ENCODE peak calls at places on chromosomes 5 and 9, in ten cellular contexts. Q is kidney epithelial cell, I is SK-N-SH, N is nephron progenitor cell, G is vagina, K is MCF 10A, J is RWPE1, A is body of pancreas, B is AG04450, S is PC-9. U is an unnamed sample.

GRCh38 chr5:74949976-74950375 is 83.8 kb upstream of the FAM169A start:
- DNase-seq in Q (no peak), I (no peak), N (no peak), G (no peak), K (no peak), J (no peak), A (no peak), B (no peak), S (no peak), U (no peak)

GRCh38 chr5:55903121-55903701 is 52.1 kb downstream of the IL31RA start:
- DNase-seq in Q (no peak), I (no peak), N (no peak), G (no peak), K (peak), J (no peak), A (no peak), B (no peak), S (no peak), U (peak)

GRCh38 chr5:6730407-6730806 is 17.2 kb downstream of the TENT4A start:
- DNase-seq in Q (no peak), I (no peak), N (no peak), G (no peak), K (no peak), J (no peak), A (no peak), B (no peak), S (no peak), U (no peak)

GRCh38 chr9:99724640-99725039 is 97.0 kb upstream of the NR4A3 start:
- DNase-seq in Q (no peak), I (no peak), N (no peak), G (no peak), K (no peak), J (no peak), A (no peak), B (no peak), S (no peak), U (no peak)

GRCh38 chr5:169547508-169547907 is 36.1 kb upstream of the SPDL1 start:
- DNase-seq in Q (no peak), I (no peak), N (no peak), G (no peak), K (no peak), J (no peak), A (no peak), B (no peak), S (no peak), U (no peak)

GRCh38 chr5:77631166-77631582 is 7.3 kb downstream of the OTP start:
- DNase-seq in Q (no peak), I (peak), N (no peak), G (no peak), K (no peak), J (no peak), A (no peak), B (no peak), S (no peak), U (no peak)

GRCh38 chr5:170747357-170747756 is 36.2 kb upstream of the GABRP start:
- DNase-seq in Q (no peak), I (peak), N (no peak), G (no peak), K (no peak), J (no peak), A (no peak), B (no peak), S (peak), U (no peak)

GRCh38 chr9:19926774-19927173 is 137.9 kb upstream of the SLC24A2 start:
- DNase-seq in Q (no peak), I (no peak), N (no peak), G (no peak), K (no peak), J (no peak), A (no peak), B (no peak), S (no peak), U (no peak)

GRCh38 chr5:163338-163620 is 28.0 kb upstream of the LRRC14B start:
- DNase-seq in Q (no peak), I (no peak), N (no peak), G (no peak), K (no peak), J (no peak), A (no peak), B (no peak), S (no peak), U (no peak)

GRCh38 chr9:99414321-99414720 is 192.2 kb downstream of the SEC61B start:
- DNase-seq in Q (no peak), I (no peak), N (no peak), G (peak), K (no peak), J (no peak), A (no peak), B (no peak), S (no peak), U (no peak)

GRCh38 chr9:89036383-89036782 is 45.1 kb downstream of the S1PR3 start:
- DNase-seq in Q (no peak), I (peak), N (no peak), G (peak), K (peak), J (no peak), A (no peak), B (no peak), S (no peak), U (no peak)

GRCh38 chr9:101397746-101398334 is 578 bp downstream of the MRPL50 start:
- DNase-seq in Q (no peak), I (peak), N (no peak), G (no peak), K (no peak), J (no peak), A (no peak), B (no peak), S (no peak), U (no peak)

GRCh38 chr5:177309351-177310191 is 2.1 kb downstream of the MXD3 start:
- DNase-seq in Q (no peak), I (peak), N (peak), G (peak), K (peak), J (no peak), A (peak), B (no peak), S (peak), U (peak)

GRCh38 chr9:5843450-5844249 is 10.7 kb upstream of the ERMP1 start:
- DNase-seq in Q (peak), I (peak), N (peak), G (no peak), K (peak), J (no peak), A (no peak), B (no peak), S (no peak), U (no peak)

GRCh38 chr5:76701298-76701697 is 14.6 kb upstream of the F2R start:
- DNase-seq in Q (peak), I (no peak), N (no peak), G (no peak), K (peak), J (peak), A (no peak), B (peak), S (no peak), U (no peak)

GRCh38 chr9:111743275-111743674 is 51.5 kb downstream of the SHOC1 start:
- DNase-seq in Q (peak), I (no peak), N (no peak), G (no peak), K (peak), J (peak), A (no peak), B (peak), S (peak), U (no peak)

GRCh38 chr5:178483620-178484019 is 106.6 kb downstream of the COL23A1 start:
- DNase-seq in Q (no peak), I (no peak), N (no peak), G (no peak), K (no peak), J (no peak), A (no peak), B (no peak), S (no peak), U (peak)

GRCh38 chr5:133226186-133226585 is 174.4 kb downstream of the HSPA4 start:
- DNase-seq in Q (no peak), I (no peak), N (no peak), G (no peak), K (no peak), J (no peak), A (peak), B (no peak), S (no peak), U (no peak)

GRCh38 chr5:88683506-88684135 is 199.4 kb downstream of the MEF2C start:
- DNase-seq in Q (no peak), I (peak), N (peak), G (no peak), K (no peak), J (no peak), A (no peak), B (no peak), S (no peak), U (no peak)

GRCh38 chr5:79146352-79146751 is 34.7 kb downstream of the BHMT start:
- DNase-seq in Q (peak), I (no peak), N (no peak), G (no peak), K (peak), J (peak), A (no peak), B (no peak), S (no peak), U (no peak)

GRCh38 chr5:169703803-169704202 is 66.7 kb downstream of the DOCK2 start:
- DNase-seq in Q (no peak), I (no peak), N (no peak), G (no peak), K (no peak), J (no peak), A (no peak), B (no peak), S (no peak), U (no peak)

GRCh38 chr5:14668247-14668646 is 3.7 kb downstream of the OTULIN start:
- DNase-seq in Q (no peak), I (no peak), N (no peak), G (no peak), K (no peak), J (no peak), A (no peak), B (no peak), S (no peak), U (peak)

GRCh38 chr9:109107402-109108240 is 12.1 kb downstream of the TMEM245 start:
- DNase-seq in Q (peak), I (no peak), N (no peak), G (no peak), K (peak), J (peak), A (peak), B (no peak), S (peak), U (no peak)

GRCh38 chr5:177094224-177095087 is 7.7 kb downstream of the FGFR4 start:
- DNase-seq in Q (no peak), I (peak), N (no peak), G (no peak), K (peak), J (no peak), A (peak), B (peak), S (no peak), U (no peak)

GRCh38 chr9:121765021-121765950 is 113.9 kb downstream of the DAB2IP start:
- DNase-seq in Q (peak), I (peak), N (no peak), G (no peak), K (peak), J (peak), A (peak), B (peak), S (peak), U (no peak)

GRCh38 chr5:71769265-71769664 is 50.2 kb downstream of the CARTPT start:
- DNase-seq in Q (no peak), I (no peak), N (no peak), G (no peak), K (no peak), J (no peak), A (no peak), B (no peak), S (no peak), U (no peak)

GRCh38 chr9:97567182-97567893 is 65.8 kb downstream of the TSTD2 start:
- DNase-seq in Q (no peak), I (no peak), N (no peak), G (peak), K (no peak), J (no peak), A (no peak), B (no peak), S (no peak), U (no peak)

GRCh38 chr9:6351757-6352156 is 23.6 kb downstream of the TPD52L3 start:
- DNase-seq in Q (no peak), I (no peak), N (peak), G (no peak), K (no peak), J (no peak), A (no peak), B (no peak), S (peak), U (no peak)

GRCh38 chr9:97705354-97705950 is 8.3 kb upstream of the XPA start:
- DNase-seq in Q (no peak), I (no peak), N (no peak), G (no peak), K (peak), J (no peak), A (no peak), B (no peak), S (no peak), U (no peak)

GRCh38 chr9:133771486-133772482 is 33.6 kb upstream of the SARDH start:
- DNase-seq in Q (no peak), I (no peak), N (no peak), G (peak), K (no peak), J (no peak), A (peak), B (no peak), S (no peak), U (no peak)

GRCh38 chr5:157324237-157324636 is 58.3 kb downstream of the CYFIP2 start:
- DNase-seq in Q (no peak), I (no peak), N (peak), G (no peak), K (no peak), J (no peak), A (no peak), B (no peak), S (no peak), U (no peak)

GRCh38 chr5:157322581-157322980 is 56.7 kb downstream of the CYFIP2 start:
- DNase-seq in Q (no peak), I (no peak), N (no peak), G (no peak), K (no peak), J (no peak), A (no peak), B (no peak), S (no peak), U (no peak)

GRCh38 chr5:157326440-157327023 is 60.6 kb downstream of the CYFIP2 start:
- DNase-seq in Q (no peak), I (no peak), N (no peak), G (no peak), K (no peak), J (no peak), A (no peak), B (no peak), S (no peak), U (no peak)

GRCh38 chr5:157327771-157328170 is 61.8 kb downstream of the CYFIP2 start:
- DNase-seq in Q (no peak), I (no peak), N (no peak), G (no peak), K (no peak), J (no peak), A (no peak), B (no peak), S (no peak), U (peak)

GRCh38 chr5:157323107-157323706 is 57.3 kb downstream of the CYFIP2 start:
- DNase-seq in Q (no peak), I (peak), N (no peak), G (no peak), K (no peak), J (no peak), A (no peak), B (no peak), S (no peak), U (no peak)
- TF ChIP-seq CTCF in Q (peak), I (peak), N (no peak), G (no peak), K (no peak), J (no peak), A (no peak), B (peak), S (peak), U (peak)

GRCh38 chr5:159961176-159961689 is 45.0 kb downstream of the ADRA1B start:
- DNase-seq in Q (no peak), I (no peak), N (no peak), G (no peak), K (no peak), J (no peak), A (no peak), B (no peak), S (no peak), U (no peak)

GRCh38 chr5:159963967-159964366 is 45.0 kb upstream of the TTC1 start:
- DNase-seq in Q (no peak), I (no peak), N (no peak), G (no peak), K (no peak), J (no peak), A (no peak), B (no peak), S (no peak), U (no peak)

GRCh38 chr5:159962214-159962613 is 45.9 kb downstream of the ADRA1B start:
- DNase-seq in Q (no peak), I (no peak), N (no peak), G (no peak), K (no peak), J (no peak), A (no peak), B (no peak), S (no peak), U (no peak)

GRCh38 chr5:159961761-159962160 is 45.5 kb downstream of the ADRA1B start:
- DNase-seq in Q (no peak), I (no peak), N (no peak), G (no peak), K (no peak), J (no peak), A (no peak), B (no peak), S (no peak), U (no peak)

DNA sequence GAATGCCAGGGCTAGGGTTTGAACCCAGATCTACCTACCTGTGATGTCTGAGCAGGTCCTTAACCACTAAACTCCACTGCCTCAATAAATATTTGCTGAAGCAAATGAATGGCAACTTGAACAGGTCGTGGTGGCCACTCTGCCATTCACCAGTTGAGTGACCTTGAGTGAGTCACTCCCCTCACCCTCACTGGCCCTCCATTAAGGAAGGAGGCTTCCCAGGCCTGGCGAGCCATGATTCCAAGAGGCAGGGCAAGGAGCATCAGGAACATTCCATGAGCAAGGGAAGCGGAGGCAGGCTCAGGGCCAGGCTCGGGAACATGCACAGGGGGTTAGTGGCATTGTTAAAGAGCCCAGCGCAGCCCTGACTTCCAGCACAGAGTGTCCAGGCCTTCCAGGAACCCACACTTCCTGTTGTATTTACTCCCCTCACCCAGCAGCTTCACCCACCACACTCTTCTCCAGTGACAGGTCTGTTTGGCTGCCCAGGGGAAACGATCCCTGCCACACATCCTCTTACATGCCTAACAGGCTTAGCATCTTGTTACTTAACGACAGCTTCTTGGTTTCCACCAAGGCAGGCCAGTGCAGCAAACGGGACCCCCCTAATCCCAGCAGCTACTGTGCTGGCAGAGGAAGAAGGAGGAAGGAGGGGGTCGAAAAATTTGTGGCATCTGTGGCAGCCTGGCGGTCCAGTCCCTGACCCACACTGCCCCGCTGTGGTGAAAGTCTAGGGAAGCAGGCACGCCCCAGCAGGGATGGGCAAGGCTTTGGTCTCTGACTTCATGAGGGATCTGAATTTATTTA is 43.7 kb upstream of the TTC1 start:
- DNase-seq in Q (no peak), I (peak), N (peak), G (no peak), K (peak), J (peak), A (peak), B (no peak), S (peak), U (no peak)
- TF ChIP-seq CTCF in Q (peak), I (peak), N (peak), G (no peak), K (peak), J (peak), A (peak), B (peak), S (no peak), U (no peak)

GRCh38 chr9:92439921-92440750 is 15.9 kb upstream of the OMD start:
- DNase-seq in Q (peak), I (no peak), N (no peak), G (no peak), K (peak), J (peak), A (no peak), B (no peak), S (no peak), U (no peak)

GRCh38 chr9:92440751-92441046 is 16.4 kb upstream of the OMD start:
- DNase-seq in Q (no peak), I (no peak), N (no peak), G (no peak), K (no peak), J (no peak), A (no peak), B (no peak), S (no peak), U (no peak)

GRCh38 chr9:92444841-92445240 is 20.6 kb upstream of the OMD start:
- DNase-seq in Q (no peak), I (no peak), N (peak), G (no peak), K (no peak), J (no peak), A (no peak), B (no peak), S (no peak), U (no peak)

GRCh38 chr9:92435263-92435662 is 11.0 kb upstream of the OMD start:
- DNase-seq in Q (no peak), I (no peak), N (no peak), G (no peak), K (no peak), J (no peak), A (no peak), B (no peak), S (no peak), U (no peak)

GRCh38 chr9:92438900-92439526 is 14.7 kb upstream of the OMD start:
- DNase-seq in Q (no peak), I (peak), N (no peak), G (no peak), K (peak), J (peak), A (no peak), B (no peak), S (no peak), U (no peak)
- TF ChIP-seq CTCF in Q (no peak), I (peak), N (no peak), G (no peak), K (peak), J (peak), A (no peak), B (peak), S (peak), U (peak)

GRCh38 chr5:120529386-120529785 is 65.3 kb downstream of the PRR16 start:
- DNase-seq in Q (no peak), I (no peak), N (no peak), G (no peak), K (no peak), J (no peak), A (no peak), B (no peak), S (no peak), U (no peak)

GRCh38 chr5:120533581-120533980 is 69.5 kb downstream of the PRR16 start:
- DNase-seq in Q (no peak), I (no peak), N (no peak), G (no peak), K (peak), J (no peak), A (no peak), B (no peak), S (no peak), U (no peak)

GRCh38 chr5:120531215-120531614 is 67.1 kb downstream of the PRR16 start:
- DNase-seq in Q (no peak), I (no peak), N (no peak), G (no peak), K (no peak), J (no peak), A (no peak), B (no peak), S (no peak), U (no peak)

GRCh38 chr5:120535900-120536299 is 71.8 kb downstream of the PRR16 start:
- DNase-seq in Q (no peak), I (no peak), N (no peak), G (no peak), K (no peak), J (no peak), A (no peak), B (no peak), S (no peak), U (no peak)

DNA sequence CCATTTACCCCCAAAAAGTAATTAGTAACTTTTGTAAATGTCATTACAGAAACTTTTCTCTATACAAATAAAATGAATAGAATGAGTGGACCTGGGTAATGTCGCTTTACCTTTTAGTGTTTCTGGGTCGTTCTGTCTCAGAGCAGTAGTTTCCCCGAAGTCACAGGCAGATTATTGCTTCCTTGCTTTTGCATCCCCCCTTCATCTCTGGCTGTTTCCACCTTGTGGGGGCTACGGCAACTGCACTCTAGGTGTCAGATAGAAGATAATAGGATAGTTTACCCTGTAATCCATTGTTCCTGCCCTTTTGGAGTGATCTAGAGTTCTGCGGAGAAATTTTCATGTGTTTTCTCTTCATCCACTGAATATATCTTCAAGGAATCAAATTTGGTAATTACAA is 68.7 kb downstream of the PRR16 start:
- DNase-seq in Q (no peak), I (peak), N (peak), G (no peak), K (no peak), J (no peak), A (no peak), B (no peak), S (no peak), U (no peak)
- TF ChIP-seq CTCF in Q (peak), I (peak), N (peak), G (no peak), K (no peak), J (no peak), A (no peak), B (peak), S (no peak), U (no peak)

U was measured in CD8-positive, alpha-beta T cell.